ENCODE peak calls at places on chromosomes 16 and 17, in nine cellular contexts. J, U, X, S, E, T, M, H and Q are unnamed samples.

GRCh38 chr17:66200685-66201092 is 8.8 kb upstream of the CEP112 start:
- DNase-seq in J (peak), U (peak), X (peak), S (no peak), E (peak), T (peak), M (peak), H (no peak), Q (no peak)

GRCh38 chr17:47279062-47279801 is 25.6 kb downstream of the ITGB3 start:
- DNase-seq in J (peak), U (no peak), X (no peak), S (no peak), E (no peak), T (no peak), M (peak), H (peak), Q (peak)

GRCh38 chr17:4553669-4554068 is 1.5 kb downstream of the MYBBP1A start:
- DNase-seq in J (no peak), U (peak), X (no peak), S (no peak), E (peak), T (no peak), M (no peak), H (no peak), Q (no peak)

GRCh38 chr16:84863485-84863814 is 43.7 kb downstream of the CRISPLD2 start:
- DNase-seq in J (no peak), U (no peak), X (no peak), S (no peak), E (no peak), T (no peak), M (no peak), H (no peak), Q (no peak)

GRCh38 chr16:1792836-1793577 is 498 bp downstream of the IGFALS start:
- DNase-seq in J (peak), U (no peak), X (no peak), S (no peak), E (peak), T (no peak), M (no peak), H (no peak), Q (no peak)

GRCh38 chr17:80663783-80664206 is 119.2 kb downstream of the RPTOR start:
- DNase-seq in J (peak), U (no peak), X (peak), S (no peak), E (peak), T (peak), M (peak), H (no peak), Q (no peak)

GRCh38 chr16:22672830-22673210 is 141.1 kb upstream of the HS3ST2 start:
- DNase-seq in J (peak), U (no peak), X (no peak), S (no peak), E (no peak), T (no peak), M (no peak), H (no peak), Q (no peak)

GRCh38 chr16:3401719-3402397 is 843 bp downstream of the ZNF174 start:
- DNase-seq in J (peak), U (peak), X (no peak), S (no peak), E (no peak), T (no peak), M (no peak), H (no peak), Q (peak)

GRCh38 chr16:58205276-58206036 is 7.5 kb upstream of the CSNK2A2 start:
- DNase-seq in J (no peak), U (no peak), X (no peak), S (no peak), E (no peak), T (no peak), M (no peak), H (no peak), Q (no peak)

GRCh38 chr16:987846-988245 is 6.3 kb downstream of the SOX8 start:
- DNase-seq in J (no peak), U (no peak), X (no peak), S (no peak), E (no peak), T (no peak), M (no peak), H (no peak), Q (no peak)

GRCh38 chr17:3639981-3640596 is 3.5 kb downstream of the CTNS start:
- DNase-seq in J (no peak), U (no peak), X (peak), S (peak), E (no peak), T (no peak), M (no peak), H (no peak), Q (no peak)

GRCh38 chr17:81439926-81440450 is 44.7 kb downstream of the BAHCC1 start:
- DNase-seq in J (no peak), U (no peak), X (no peak), S (no peak), E (no peak), T (no peak), M (no peak), H (no peak), Q (no peak)

GRCh38 chr17:71793550-71793949 is 327.3 kb upstream of the SOX9 start:
- DNase-seq in J (no peak), U (no peak), X (no peak), S (no peak), E (no peak), T (no peak), M (no peak), H (no peak), Q (no peak)

GRCh38 chr16:27706156-27706705 is 156.3 kb downstream of the KATNIP start:
- DNase-seq in J (no peak), U (no peak), X (no peak), S (no peak), E (no peak), T (no peak), M (no peak), H (no peak), Q (no peak)